ENCODE peak calls at places on chromosomes 11 and 22, in six cellular contexts. U is stimulated activated CD8-positive, alpha-beta memory T cell treated with anti-CD3 and anti-CD28 coated beads, Interleukin-15, amount 100 ng/mL, for 1 hour; O is activated CD4-positive, alpha-beta memory T cell treated with anti-CD3 and anti-CD28 coated beads for 36 hours; J is PC-3; V is lung; G is T-cell. K is an unnamed sample.

GRCh38 chr22:38750638-38751037 is 5.2 kb downstream of the SUN2 start:
- DNase-seq in U (no peak), O (no peak), J (no peak), V (no peak), G (no peak), K (no peak)

GRCh38 chr11:34405079-34405858 is 33.5 kb upstream of the CAT start:
- DNase-seq in U (no peak), O (peak), J (no peak), V (no peak), G (no peak), K (no peak)

GRCh38 chr11:114821626-114822025 is 143.3 kb downstream of the NXPE2 start:
- DNase-seq in U (no peak), O (no peak), J (peak), V (no peak), G (no peak), K (no peak)

GRCh38 chr22:24101966-24102365 is 79.3 kb upstream of the SUSD2 start:
- DNase-seq in U (no peak), O (no peak), J (no peak), V (no peak), G (no peak), K (no peak)

GRCh38 chr11:2742611-2743426 is 43.0 kb upstream of the KCNQ1OT1 start:
- DNase-seq in U (no peak), O (no peak), J (no peak), V (no peak), G (no peak), K (no peak)

GRCh38 chr11:35548925-35549561 is 23.6 kb upstream of the PAMR1 start:
- DNase-seq in U (no peak), O (no peak), J (no peak), V (no peak), G (no peak), K (no peak)

GRCh38 chr11:80529722-80530121 is 1088.9 kb upstream of the TENM4 start:
- DNase-seq in U (no peak), O (no peak), J (no peak), V (no peak), G (no peak), K (no peak)

GRCh38 chr11:63511349-63511748 is 5.5 kb downstream of the LGALS12 start:
- DNase-seq in U (no peak), O (no peak), J (no peak), V (no peak), G (no peak), K (no peak)

GRCh38 chr11:17814546-17814945 is 80.0 kb downstream of the KCNC1 start:
- DNase-seq in U (no peak), O (no peak), J (no peak), V (no peak), G (no peak), K (no peak)

GRCh38 chr22:25748704-25749103 is 6.7 kb downstream of the MYO18B start:
- DNase-seq in U (no peak), O (no peak), J (no peak), V (no peak), G (no peak), K (no peak)

GRCh38 chr22:27814993-27815392 is 13.4 kb upstream of the MN1 start:
- DNase-seq in U (no peak), O (no peak), J (no peak), V (no peak), G (no peak), K (no peak)

GRCh38 chr11:62267576-62267975 is 2.4 kb upstream of the SCGB2A2 start:
- DNase-seq in U (no peak), O (no peak), J (peak), V (no peak), G (no peak), K (no peak)

GRCh38 chr11:102253018-102253775 is 64.1 kb upstream of the BIRC3 start:
- DNase-seq in U (no peak), O (no peak), J (no peak), V (no peak), G (no peak), K (no peak)

GRCh38 chr11:33317662-33318061 is 60.5 kb downstream of the HIPK3 start:
- DNase-seq in U (no peak), O (no peak), J (peak), V (no peak), G (no peak), K (peak)